ENCODE peak calls at places on chromosomes 13 and 19, in seven cellular contexts. One of them, this sample, is unnamed.

GRCh38 chr13:96141032-96141431 is 51.1 kb downstream of the HS6ST3 start:
- DNase-seq in heart left ventricle: no peak
- DNase-seq in esophagus squamous epithelium: no peak
- DNase-seq in uterus: no peak
- DNase-seq in CD4-positive, CD25-positive, alpha-beta regulatory T cell: no peak
- DNase-seq in RWPE2: no peak
- DNase-seq in IMR-90: peak
- DNase-seq in this sample: no peak

GRCh38 chr19:1113278-1113985 is 9.6 kb downstream of the GPX4 start:
- DNase-seq in IMR-90: peak
- DNase-seq in uterus: peak
- DNase-seq in CD4-positive, CD25-positive, alpha-beta regulatory T cell: peak
- DNase-seq in heart left ventricle: peak
- DNase-seq in RWPE2: peak
- DNase-seq in esophagus squamous epithelium: peak
- DNase-seq in this sample: peak

GRCh38 chr19:18960370-18960769 is 19.4 kb upstream of the HOMER3 start:
- DNase-seq in heart left ventricle: no peak
- DNase-seq in CD4-positive, CD25-positive, alpha-beta regulatory T cell: no peak
- DNase-seq in IMR-90: no peak
- DNase-seq in uterus: no peak
- DNase-seq in esophagus squamous epithelium: no peak
- DNase-seq in RWPE2: no peak
- DNase-seq in this sample: no peak

GRCh38 chr13:44578064-44578394 is 1.9 kb upstream of the TSC22D1 start:
- DNase-seq in uterus: no peak
- DNase-seq in CD4-positive, CD25-positive, alpha-beta regulatory T cell: no peak
- DNase-seq in heart left ventricle: no peak
- DNase-seq in RWPE2: no peak
- DNase-seq in IMR-90: no peak
- DNase-seq in esophagus squamous epithelium: no peak
- DNase-seq in this sample: no peak

GRCh38 chr19:6292006-6292405 is 12.2 kb upstream of the MLLT1 start:
- DNase-seq in RWPE2: no peak
- DNase-seq in esophagus squamous epithelium: no peak
- DNase-seq in CD4-positive, CD25-positive, alpha-beta regulatory T cell: no peak
- DNase-seq in IMR-90: no peak
- DNase-seq in uterus: no peak
- DNase-seq in heart left ventricle: no peak
- DNase-seq in this sample: no peak

GRCh38 chr19:29384676-29385075 is 141.1 kb upstream of the VSTM2B start:
- DNase-seq in IMR-90: no peak
- DNase-seq in RWPE2: peak
- DNase-seq in CD4-positive, CD25-positive, alpha-beta regulatory T cell: no peak
- DNase-seq in heart left ventricle: no peak
- DNase-seq in uterus: no peak
- DNase-seq in esophagus squamous epithelium: no peak
- DNase-seq in this sample: peak

GRCh38 chr19:13027031-13027430 is 31.8 kb downstream of the NFIX start:
- DNase-seq in RWPE2: no peak
- DNase-seq in IMR-90: no peak
- DNase-seq in CD4-positive, CD25-positive, alpha-beta regulatory T cell: no peak
- DNase-seq in esophagus squamous epithelium: no peak
- DNase-seq in uterus: no peak
- DNase-seq in heart left ventricle: no peak
- DNase-seq in this sample: no peak

GRCh38 chr13:77298403-77298802 is 28.5 kb downstream of the MYCBP2 start:
- DNase-seq in RWPE2: no peak
- DNase-seq in esophagus squamous epithelium: no peak
- DNase-seq in CD4-positive, CD25-positive, alpha-beta regulatory T cell: no peak
- DNase-seq in IMR-90: no peak
- DNase-seq in uterus: no peak
- DNase-seq in heart left ventricle: no peak
- DNase-seq in this sample: no peak

GRCh38 chr19:37817180-37817911 is 38.0 kb upstream of the ZNF573 start:
- DNase-seq in CD4-positive, CD25-positive, alpha-beta regulatory T cell: peak
- DNase-seq in heart left ventricle: peak
- DNase-seq in uterus: peak
- DNase-seq in esophagus squamous epithelium: no peak
- DNase-seq in RWPE2: no peak
- DNase-seq in IMR-90: peak
- DNase-seq in this sample: no peak

GRCh38 chr13:35499131-35500051 is 22.9 kb upstream of the MAB21L1 start:
- DNase-seq in CD4-positive, CD25-positive, alpha-beta regulatory T cell: no peak
- DNase-seq in heart left ventricle: no peak
- DNase-seq in IMR-90: no peak
- DNase-seq in RWPE2: no peak
- DNase-seq in uterus: no peak
- DNase-seq in esophagus squamous epithelium: no peak
- DNase-seq in this sample: no peak

GRCh38 chr19:7930765-7931164 is 4.8 kb upstream of the CTXN1 start:
- DNase-seq in esophagus squamous epithelium: no peak
- DNase-seq in RWPE2: no peak
- DNase-seq in CD4-positive, CD25-positive, alpha-beta regulatory T cell: no peak
- DNase-seq in uterus: peak
- DNase-seq in IMR-90: no peak
- DNase-seq in heart left ventricle: no peak
- DNase-seq in this sample: no peak

GRCh38 chr19:7928334-7928706 is 2.4 kb upstream of the CTXN1 start:
- DNase-seq in IMR-90: no peak
- DNase-seq in heart left ventricle: no peak
- DNase-seq in esophagus squamous epithelium: no peak
- DNase-seq in RWPE2: no peak
- DNase-seq in CD4-positive, CD25-positive, alpha-beta regulatory T cell: no peak
- DNase-seq in uterus: peak
- DNase-seq in this sample: no peak

GRCh38 chr19:7927605-7928333 is 1.8 kb upstream of the CTXN1 start:
- DNase-seq in RWPE2: peak
- DNase-seq in uterus: peak
- DNase-seq in IMR-90: no peak
- DNase-seq in CD4-positive, CD25-positive, alpha-beta regulatory T cell: no peak
- DNase-seq in esophagus squamous epithelium: no peak
- DNase-seq in heart left ventricle: peak
- DNase-seq in this sample: no peak

GRCh38 chr19:7926727-7927604 is 1.0 kb upstream of the CTXN1 start:
- DNase-seq in IMR-90: no peak
- DNase-seq in esophagus squamous epithelium: no peak
- DNase-seq in uterus: peak
- DNase-seq in RWPE2: no peak
- DNase-seq in CD4-positive, CD25-positive, alpha-beta regulatory T cell: no peak
- DNase-seq in heart left ventricle: no peak
- DNase-seq in this sample: no peak

DNA sequence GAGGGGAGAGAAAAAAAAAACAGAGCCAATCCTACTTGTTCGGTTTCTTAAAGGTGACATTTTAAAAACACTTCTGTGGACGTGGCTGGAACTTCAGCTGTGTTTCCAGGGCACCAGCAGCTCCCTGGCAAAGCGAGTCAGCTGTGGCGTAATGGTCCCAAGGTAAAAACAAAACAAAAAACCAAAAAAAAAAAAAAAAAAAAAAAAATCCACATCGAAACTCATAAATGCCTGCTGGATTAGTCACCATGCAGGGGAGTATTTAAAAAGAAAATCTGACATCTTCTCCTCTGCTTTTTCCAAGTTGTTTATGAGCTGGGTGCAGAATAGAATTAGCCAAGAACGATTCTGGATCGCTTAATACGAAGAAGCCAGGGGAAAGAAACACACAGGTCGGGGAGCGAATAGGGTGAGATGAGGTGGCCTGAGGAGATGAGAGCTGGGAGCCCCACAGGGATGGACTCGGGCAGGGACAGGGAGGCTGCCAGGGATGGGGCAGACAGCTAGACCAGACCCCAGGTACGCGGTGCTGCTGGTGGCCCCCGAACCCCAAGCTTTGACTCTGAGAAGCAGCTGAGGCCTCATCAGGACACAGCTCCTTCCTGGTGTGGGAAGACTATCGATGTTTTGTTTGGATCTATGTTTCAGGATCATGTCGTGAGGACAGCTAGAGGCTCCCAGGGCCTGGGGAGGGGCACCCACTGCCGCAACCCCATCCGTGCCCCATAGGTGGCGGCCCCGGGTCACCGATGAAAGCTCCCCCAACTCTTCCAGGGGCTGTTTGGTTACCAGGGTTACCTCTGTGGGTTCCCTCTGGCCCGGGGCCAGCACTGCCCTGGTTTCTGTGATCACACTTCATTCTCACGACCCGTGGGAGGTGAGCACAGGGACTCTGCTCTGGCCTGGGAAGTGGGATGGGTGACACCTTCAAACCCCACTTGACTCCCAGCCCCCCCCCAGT is 3.1 kb upstream of the CTXN1 start:
- DNase-seq in heart left ventricle: no peak
- DNase-seq in uterus: peak
- DNase-seq in IMR-90: peak
- DNase-seq in CD4-positive, CD25-positive, alpha-beta regulatory T cell: peak
- DNase-seq in esophagus squamous epithelium: no peak
- DNase-seq in RWPE2: peak
- DNase-seq in this sample: peak
- H3K4me3 ChIP-seq in heart left ventricle: no peak
- H3K4me3 ChIP-seq in uterus: peak
- H3K4me3 ChIP-seq in IMR-90: no peak
- H3K4me3 ChIP-seq in CD4-positive, CD25-positive, alpha-beta regulatory T cell: no peak
- H3K4me3 ChIP-seq in esophagus squamous epithelium: peak
- H3K4me3 ChIP-seq in RWPE2: no peak
- H3K4me3 ChIP-seq in this sample: peak

GRCh38 chr13:108922108-108922507 is 292.7 kb downstream of the MYO16 start:
- DNase-seq in IMR-90: no peak
- DNase-seq in heart left ventricle: no peak
- DNase-seq in esophagus squamous epithelium: no peak
- DNase-seq in CD4-positive, CD25-positive, alpha-beta regulatory T cell: no peak
- DNase-seq in RWPE2: no peak
- DNase-seq in uterus: no peak
- DNase-seq in this sample: no peak

GRCh38 chr13:108921238-108921637 is 291.8 kb downstream of the MYO16 start:
- DNase-seq in heart left ventricle: no peak
- DNase-seq in esophagus squamous epithelium: no peak
- DNase-seq in CD4-positive, CD25-positive, alpha-beta regulatory T cell: no peak
- DNase-seq in IMR-90: no peak
- DNase-seq in uterus: no peak
- DNase-seq in RWPE2: no peak
- DNase-seq in this sample: no peak

GRCh38 chr13:108920137-108920536 is 290.7 kb downstream of the MYO16 start:
- DNase-seq in uterus: no peak
- DNase-seq in IMR-90: no peak
- DNase-seq in esophagus squamous epithelium: no peak
- DNase-seq in CD4-positive, CD25-positive, alpha-beta regulatory T cell: no peak
- DNase-seq in RWPE2: no peak
- DNase-seq in heart left ventricle: no peak
- DNase-seq in this sample: no peak

GRCh38 chr13:108917581-108917980 is 288.2 kb downstream of the MYO16 start:
- DNase-seq in uterus: no peak
- DNase-seq in IMR-90: peak
- DNase-seq in RWPE2: no peak
- DNase-seq in CD4-positive, CD25-positive, alpha-beta regulatory T cell: no peak
- DNase-seq in heart left ventricle: no peak
- DNase-seq in esophagus squamous epithelium: no peak
- DNase-seq in this sample: no peak

GRCh38 chr13:108919036-108919907 is 289.9 kb downstream of the MYO16 start:
- DNase-seq in IMR-90: peak
- DNase-seq in uterus: no peak
- DNase-seq in esophagus squamous epithelium: no peak
- DNase-seq in CD4-positive, CD25-positive, alpha-beta regulatory T cell: no peak
- DNase-seq in heart left ventricle: no peak
- DNase-seq in RWPE2: no peak
- DNase-seq in this sample: no peak
- H3K27ac ChIP-seq in IMR-90: no peak
- H3K27ac ChIP-seq in uterus: peak
- H3K27ac ChIP-seq in esophagus squamous epithelium: peak
- H3K27ac ChIP-seq in CD4-positive, CD25-positive, alpha-beta regulatory T cell: no peak
- H3K27ac ChIP-seq in heart left ventricle: no peak
- H3K27ac ChIP-seq in RWPE2: peak
- H3K27ac ChIP-seq in this sample: peak

GRCh38 chr19:11198175-11198534 is 810 bp upstream of the KANK2 start:
- DNase-seq in CD4-positive, CD25-positive, alpha-beta regulatory T cell: no peak
- DNase-seq in IMR-90: no peak
- DNase-seq in uterus: no peak
- DNase-seq in heart left ventricle: no peak
- DNase-seq in RWPE2: no peak
- DNase-seq in esophagus squamous epithelium: no peak
- DNase-seq in this sample: no peak
- H3K4me3 ChIP-seq in CD4-positive, CD25-positive, alpha-beta regulatory T cell: no peak
- H3K4me3 ChIP-seq in IMR-90: peak
- H3K4me3 ChIP-seq in uterus: no peak
- H3K4me3 ChIP-seq in heart left ventricle: no peak
- H3K4me3 ChIP-seq in RWPE2: peak
- H3K4me3 ChIP-seq in esophagus squamous epithelium: peak
- H3K4me3 ChIP-seq in this sample: peak

GRCh38 chr19:4402171-4403004 is at the start of gene CHAF1A:
- DNase-seq in RWPE2: peak
- DNase-seq in heart left ventricle: peak
- DNase-seq in IMR-90: peak
- DNase-seq in uterus: peak
- DNase-seq in esophagus squamous epithelium: peak
- DNase-seq in CD4-positive, CD25-positive, alpha-beta regulatory T cell: peak
- DNase-seq in this sample: peak
- H3K27ac ChIP-seq in RWPE2: peak
- H3K27ac ChIP-seq in heart left ventricle: peak
- H3K27ac ChIP-seq in IMR-90: peak
- H3K27ac ChIP-seq in uterus: peak
- H3K27ac ChIP-seq in esophagus squamous epithelium: peak
- H3K27ac ChIP-seq in CD4-positive, CD25-positive, alpha-beta regulatory T cell: peak
- H3K27ac ChIP-seq in this sample: peak

DNA sequence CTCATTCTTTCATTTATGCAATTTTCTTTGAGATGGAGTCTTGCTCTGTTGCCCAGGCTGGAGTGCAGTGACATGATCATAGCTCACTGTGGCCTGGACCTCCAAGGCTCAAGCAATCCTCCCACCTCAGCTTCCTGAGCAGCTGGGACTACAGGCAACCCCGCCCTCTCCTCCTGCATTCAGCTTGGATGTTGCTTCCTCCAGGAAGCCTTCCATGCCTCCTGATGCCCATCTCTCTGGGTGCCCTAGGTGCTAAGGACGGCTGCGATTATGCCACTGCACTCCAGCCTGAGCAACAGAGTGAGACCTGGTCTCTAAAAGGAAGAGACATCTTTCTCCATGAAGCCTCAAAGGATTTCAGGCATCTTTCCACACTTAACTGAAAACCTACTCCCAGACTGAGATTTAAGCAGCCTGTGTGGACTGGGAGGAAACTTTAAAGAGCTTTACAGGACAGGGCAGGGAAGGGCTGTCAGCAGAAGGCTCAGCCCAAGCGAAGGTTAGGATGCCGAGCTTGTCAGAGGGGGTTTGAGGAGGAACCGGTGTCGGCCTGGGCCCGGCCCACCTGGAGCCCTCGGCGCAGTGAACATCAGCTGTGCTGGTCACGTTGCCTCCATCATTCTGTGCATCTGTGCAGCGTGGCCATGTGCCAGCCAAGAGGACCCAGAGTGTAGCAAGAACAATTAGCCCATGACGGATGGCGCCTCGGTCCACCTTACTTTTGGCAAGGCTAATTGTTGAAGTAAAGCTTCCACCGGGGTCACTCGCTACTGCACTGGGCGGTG is 161.6 kb downstream of the PTPRS start:
- DNase-seq in uterus: no peak
- DNase-seq in RWPE2: no peak
- DNase-seq in esophagus squamous epithelium: no peak
- DNase-seq in IMR-90: no peak
- DNase-seq in heart left ventricle: no peak
- DNase-seq in CD4-positive, CD25-positive, alpha-beta regulatory T cell: no peak
- DNase-seq in this sample: no peak
- H3K4me3 ChIP-seq in uterus: no peak
- H3K4me3 ChIP-seq in RWPE2: no peak
- H3K4me3 ChIP-seq in esophagus squamous epithelium: no peak
- H3K4me3 ChIP-seq in IMR-90: no peak
- H3K4me3 ChIP-seq in heart left ventricle: no peak
- H3K4me3 ChIP-seq in CD4-positive, CD25-positive, alpha-beta regulatory T cell: no peak
- H3K4me3 ChIP-seq in this sample: no peak

This sample was measured in ascending aorta.